ENCODE peak calls at places on chromosomes 11 and 22, in six cellular contexts. N is uterus; T is CD8-positive, alpha-beta memory T cell; V is A673; C is CD4-positive, alpha-beta memory T cell; H is upper lobe of right lung. S is an unnamed sample.

GRCh38 chr11:67285541-67286498 is 3.3 kb upstream of the ANKRD13D start:
- DNase-seq in N (no peak), T (peak), V (no peak), C (no peak), H (no peak), S (peak)

GRCh38 chr22:27203276-27203660 is 545.9 kb downstream of the MIAT start:
- DNase-seq in N (no peak), T (no peak), V (no peak), C (no peak), H (no peak), S (no peak)

GRCh38 chr22:27028093-27028492 is 370.7 kb downstream of the MIAT start:
- DNase-seq in N (no peak), T (no peak), V (no peak), C (no peak), H (no peak), S (no peak)

GRCh38 chr22:43090130-43090789 is 1.1 kb upstream of the TTLL1 start:
- DNase-seq in N (peak), T (peak), V (peak), C (peak), H (no peak), S (peak)

GRCh38 chr11:113267536-113267935 is 46.8 kb upstream of the TTC12 start:
- DNase-seq in N (no peak), T (no peak), V (no peak), C (no peak), H (no peak), S (no peak)

GRCh38 chr22:20573176-20573829 is 65.9 kb downstream of the MED15 start:
- DNase-seq in N (no peak), T (no peak), V (no peak), C (no peak), H (no peak), S (no peak)

GRCh38 chr11:440065-441042 is 1.5 kb downstream of the ANO9 start:
- DNase-seq in N (no peak), T (no peak), V (no peak), C (no peak), H (no peak), S (peak)

GRCh38 chr11:88402784-88403183 is 65.2 kb upstream of the CTSC start:
- DNase-seq in N (no peak), T (no peak), V (no peak), C (no peak), H (no peak), S (no peak)

GRCh38 chr22:32852346-32853251 is 51.1 kb downstream of the TIMP3 start:
- DNase-seq in N (peak), T (no peak), V (no peak), C (no peak), H (no peak), S (no peak)

GRCh38 chr11:67071420-67072284 is 15.0 kb downstream of the RHOD start:
- DNase-seq in N (peak), T (peak), V (peak), C (peak), H (peak), S (peak)

GRCh38 chr11:494761-495536 is 12.1 kb downstream of the RNH1 start:
- DNase-seq in N (no peak), T (no peak), V (no peak), C (no peak), H (peak), S (no peak)

GRCh38 chr22:24325105-24325757 is 54.6 kb downstream of the SPECC1L start:
- DNase-seq in N (no peak), T (peak), V (peak), C (peak), H (no peak), S (no peak)

GRCh38 chr11:111975076-111975806 is 38.1 kb downstream of the DIXDC1 start:
- DNase-seq in N (no peak), T (no peak), V (no peak), C (no peak), H (no peak), S (no peak)

GRCh38 chr22:21451545-21452520 is 15.4 kb upstream of the TMEM191C start:
- DNase-seq in N (peak), T (no peak), V (no peak), C (no peak), H (peak), S (peak)

GRCh38 chr11:93392862-93393261 is 62.3 kb downstream of the DEUP1 start:
- DNase-seq in N (no peak), T (no peak), V (no peak), C (no peak), H (no peak), S (no peak)

DNA sequence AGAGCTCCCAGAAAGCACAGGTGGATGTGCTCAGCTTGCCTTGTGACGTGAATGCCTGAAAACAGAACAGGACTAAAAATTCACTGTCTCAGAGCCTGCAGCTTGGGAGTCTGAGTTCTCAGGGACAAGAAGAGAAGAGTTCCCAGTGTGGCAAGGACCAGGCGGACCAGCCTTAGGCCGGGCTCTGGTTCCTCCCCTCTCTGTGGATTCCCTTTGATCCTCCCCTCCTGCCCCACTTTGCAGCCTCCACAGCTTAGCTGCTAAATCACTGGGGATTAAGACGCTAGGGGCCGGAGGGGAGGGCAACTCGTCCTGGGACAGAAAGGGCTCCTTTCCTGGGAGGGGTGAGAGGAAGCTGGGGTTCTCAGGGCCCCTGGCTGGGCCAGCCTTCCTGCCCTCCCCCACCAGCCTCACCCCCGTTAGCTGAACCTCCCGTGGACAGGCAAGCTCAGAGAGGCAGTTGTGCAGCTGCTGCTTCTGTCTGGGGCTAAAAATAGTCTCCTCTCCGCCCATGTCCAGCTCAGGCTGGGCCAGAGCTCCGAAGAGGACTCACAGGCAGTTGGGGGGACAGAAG is 29.9 kb upstream of the JAM3 start:
- DNase-seq in N (peak), T (no peak), V (no peak), C (no peak), H (no peak), S (no peak)
- H3K4me3 ChIP-seq in N (no peak), T (no peak), V (no peak), C (no peak), H (no peak), S (no peak)

GRCh38 chr11:63564785-63565350 is 1.7 kb upstream of the PLAAT2 start:
- DNase-seq in N (no peak), T (no peak), V (no peak), C (no peak), H (no peak), S (peak)
- H3K27ac ChIP-seq in N (no peak), T (no peak), V (no peak), C (no peak), H (peak), S (peak)

DNA sequence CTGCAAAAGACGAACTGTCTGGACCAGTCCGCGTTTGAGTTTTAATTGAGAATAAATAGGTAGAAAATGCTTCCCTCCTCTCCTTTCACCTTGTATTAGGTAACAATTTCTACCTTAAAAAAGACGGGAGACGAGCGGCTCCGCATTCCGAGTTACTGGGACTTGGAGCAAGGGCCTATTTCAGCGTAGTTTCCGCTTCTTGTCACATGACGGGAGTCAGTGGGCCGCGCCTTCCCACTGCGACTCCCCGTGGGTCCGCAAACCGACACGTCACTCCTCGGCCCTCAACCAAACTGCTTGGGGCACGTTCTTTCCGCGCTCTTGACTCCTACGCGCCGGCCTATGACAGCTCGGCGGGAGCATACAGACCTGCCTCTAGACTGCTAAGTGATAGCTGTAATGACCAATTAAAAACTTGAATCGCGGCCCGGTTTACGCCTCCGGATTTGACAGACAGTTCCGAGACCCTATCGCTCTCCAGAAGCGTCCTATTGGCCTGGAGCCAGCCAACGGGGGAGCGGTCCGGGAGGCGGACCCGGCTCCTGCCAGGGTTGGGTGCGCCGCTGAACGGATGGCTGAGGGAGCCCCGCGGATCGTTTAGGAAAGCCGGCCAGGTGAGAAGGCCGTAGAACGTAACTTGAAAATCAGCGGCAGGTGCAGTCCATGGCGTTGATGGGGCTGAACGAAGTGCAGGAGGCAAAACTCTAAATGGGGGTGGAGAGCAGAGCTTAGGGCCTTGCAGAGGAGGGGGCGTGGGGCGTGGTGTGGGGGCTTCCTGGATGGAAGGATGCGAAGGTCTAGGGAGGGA is at the start of gene STT3A:
- DNase-seq in N (peak), T (peak), V (peak), C (peak), H (peak), S (peak)
- H3K4me3 ChIP-seq in N (peak), T (peak), V (peak), C (peak), H (peak), S (peak)

DNA sequence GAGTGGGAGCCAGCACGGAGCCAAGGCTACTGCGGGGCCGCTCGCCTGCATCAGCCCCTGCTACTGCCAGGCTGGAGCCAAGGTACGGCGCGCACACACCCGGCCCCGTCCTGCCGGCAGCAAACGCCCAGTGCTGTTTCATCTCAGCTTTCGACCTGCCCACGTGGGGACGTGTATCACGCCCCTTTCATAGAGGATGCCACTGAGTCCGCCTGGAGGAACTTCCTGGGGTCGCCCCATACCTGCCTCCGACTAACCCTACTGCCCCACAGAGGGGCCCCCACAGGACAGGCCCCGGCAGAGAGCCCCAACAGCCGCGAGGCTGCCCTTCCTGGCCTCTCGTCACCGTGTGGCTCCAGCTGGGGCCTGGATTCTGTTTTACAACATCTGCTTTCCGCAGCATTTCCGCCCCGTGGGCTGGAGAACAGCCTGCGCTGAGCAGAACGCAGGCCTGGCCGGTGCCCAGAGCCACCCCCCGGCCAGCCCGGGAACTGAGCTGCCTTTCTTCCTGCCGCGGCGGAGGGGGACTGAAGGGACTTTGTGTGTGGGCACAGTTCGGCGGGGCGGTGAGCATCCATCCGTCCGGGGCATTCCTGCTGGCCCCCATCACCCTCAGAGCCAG is 22.9 kb upstream of the ARHGAP8 start:
- DNase-seq in N (peak), T (peak), V (no peak), C (no peak), H (no peak), S (no peak)
- H3K27ac ChIP-seq in N (peak), T (no peak), V (no peak), C (no peak), H (peak), S (peak)

DNA sequence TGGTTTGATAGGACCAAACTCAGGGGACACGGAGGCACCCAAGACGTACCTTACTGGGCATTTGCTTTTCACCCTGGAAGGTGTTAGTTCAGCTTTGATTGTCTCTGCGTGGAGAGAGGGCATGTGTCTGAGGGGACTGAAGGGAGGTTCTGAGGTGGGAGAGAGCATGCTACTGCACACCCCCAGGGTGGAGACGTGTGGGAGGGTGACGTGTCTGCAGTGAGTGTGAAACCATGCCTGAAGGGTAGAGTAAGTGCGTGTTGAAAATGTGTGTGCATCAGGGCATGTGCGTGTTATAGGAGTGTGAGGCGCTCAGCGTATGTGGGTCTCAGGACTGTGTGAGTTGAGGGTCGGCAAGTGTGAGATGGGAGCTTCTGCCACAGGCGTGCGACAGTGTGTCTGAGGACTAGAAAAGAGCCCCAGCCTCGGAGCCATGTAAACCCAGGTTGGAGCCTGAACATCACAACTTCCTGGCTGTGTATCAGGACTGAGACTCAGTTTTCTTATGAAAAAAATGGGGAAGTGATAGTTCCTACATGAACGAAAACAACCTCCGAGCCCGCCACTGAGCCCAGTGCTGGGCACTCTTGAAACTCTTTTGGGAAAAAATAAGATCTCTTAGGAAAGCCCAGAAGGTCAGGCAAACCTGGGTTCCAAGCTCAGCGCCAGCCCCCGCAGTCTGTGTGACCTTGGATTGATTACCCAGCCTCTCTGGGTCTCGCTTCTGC is 11.8 kb upstream of the KCNJ11 start:
- DNase-seq in N (no peak), T (no peak), V (no peak), C (no peak), H (no peak), S (no peak)
- H3K4me3 ChIP-seq in N (no peak), T (no peak), V (no peak), C (no peak), H (no peak), S (no peak)

GRCh38 chr11:62688481-62688880 is 849 bp downstream of the LRRN4CL start:
- DNase-seq in N (no peak), T (no peak), V (no peak), C (no peak), H (no peak), S (no peak)

GRCh38 chr11:62694455-62695167 is 5.3 kb upstream of the LRRN4CL start:
- DNase-seq in N (peak), T (peak), V (peak), C (peak), H (peak), S (peak)

GRCh38 chr11:62687508-62688396 is 1.6 kb downstream of the LRRN4CL start:
- DNase-seq in N (no peak), T (no peak), V (no peak), C (no peak), H (no peak), S (no peak)

DNA sequence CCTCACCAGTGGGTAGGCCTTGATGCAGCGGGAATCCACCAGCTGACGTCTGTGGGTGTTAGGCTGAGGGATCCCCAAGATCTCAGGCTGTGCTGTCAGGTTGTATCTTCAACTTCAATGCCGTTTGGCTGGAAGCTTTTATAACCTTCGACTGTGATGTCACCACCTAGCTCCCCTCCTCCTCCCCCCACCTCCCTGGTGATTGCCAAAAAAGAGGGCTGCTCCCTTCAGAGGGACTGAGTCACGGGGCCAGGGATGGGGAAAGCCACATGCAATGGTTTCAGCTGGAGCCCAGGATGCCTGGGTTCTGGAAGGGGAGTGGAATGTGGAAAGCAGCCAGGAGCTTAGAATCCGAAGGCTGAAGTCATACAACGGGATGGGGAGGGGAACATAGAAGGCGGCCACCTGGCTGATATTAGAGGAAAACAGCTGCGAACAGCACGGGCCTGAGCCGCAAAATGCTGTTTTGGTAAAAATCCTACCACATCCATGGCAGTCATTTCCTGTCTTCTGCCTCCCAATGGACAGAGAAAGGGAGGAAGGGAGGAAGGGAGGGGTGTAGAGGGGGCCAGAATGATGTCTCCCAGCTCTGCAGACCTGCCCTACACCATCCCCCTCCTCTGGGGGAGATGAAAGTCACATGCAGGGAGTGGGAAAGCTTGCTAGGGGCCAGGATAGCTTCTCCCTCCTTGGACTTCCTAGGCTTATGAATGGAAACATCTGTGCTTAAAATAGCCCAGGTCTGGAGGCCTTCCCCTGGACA is at the start of gene LRRN4CL:
- DNase-seq in N (peak), T (no peak), V (peak), C (no peak), H (no peak), S (no peak)
- H3K27ac ChIP-seq in N (peak), T (no peak), V (peak), C (no peak), H (peak), S (peak)

GRCh38 chr11:134995746-134996145 is 583.7 kb upstream of the B3GAT1 start:
- DNase-seq in N (no peak), T (no peak), V (no peak), C (no peak), H (no peak), S (no peak)

GRCh38 chr11:134999490-135000066 is 587.5 kb upstream of the B3GAT1 start:
- DNase-seq in N (no peak), T (no peak), V (no peak), C (no peak), H (no peak), S (no peak)

GRCh38 chr11:134997652-134998320 is 585.7 kb upstream of the B3GAT1 start:
- DNase-seq in N (no peak), T (no peak), V (no peak), C (no peak), H (no peak), S (no peak)

GRCh38 chr11:134993691-134994243 is 581.7 kb upstream of the B3GAT1 start:
- DNase-seq in N (no peak), T (no peak), V (no peak), C (no peak), H (no peak), S (no peak)

GRCh38 chr11:134994431-134994830 is 582.4 kb upstream of the B3GAT1 start:
- DNase-seq in N (no peak), T (no peak), V (no peak), C (no peak), H (no peak), S (no peak)
- H3K4me3 ChIP-seq in N (no peak), T (no peak), V (no peak), C (no peak), H (no peak), S (no peak)

GRCh38 chr11:118898400-118899295 is 15.0 kb downstream of the CXCR5 start:
- DNase-seq in N (no peak), T (no peak), V (no peak), C (no peak), H (no peak), S (no peak)
- H3K27ac ChIP-seq in N (no peak), T (no peak), V (no peak), C (no peak), H (no peak), S (no peak)

GRCh38 chr11:58830693-58831301 is 13.7 kb downstream of the GLYATL2 start:
- DNase-seq in N (no peak), T (no peak), V (no peak), C (no peak), H (peak), S (no peak)
- H3K4me3 ChIP-seq in N (no peak), T (no peak), V (no peak), C (no peak), H (no peak), S (no peak)

GRCh38 chr22:50189184-50189848 is 3.6 kb downstream of the TRABD start:
- DNase-seq in N (no peak), T (no peak), V (no peak), C (no peak), H (no peak), S (no peak)
- H3K27ac ChIP-seq in N (peak), T (peak), V (no peak), C (peak), H (peak), S (peak)